ENCODE peak calls at places on chromosome 2, in seven cellular contexts. M is IMR-90, T is adrenal gland, E is GM23248, V is colonic mucosa, O is spleen, P is mammary epithelial cell. A is an unnamed sample.

GRCh38 chr2:71746946-71747501 is 293.7 kb downstream of the DYSF start:
- DNase-seq in M (no peak), T (no peak), E (peak; percentile 78), V (peak; percentile 49), O (no peak), P (peak; percentile 9), A (no peak)

GRCh38 chr2:3303583-3304406 is 73.8 kb downstream of the EIPR1 start:
- DNase-seq in M (peak; percentile 77), T (peak; percentile 98), E (peak; percentile 92), V (peak; percentile 87), O (peak; percentile 96), P (peak; percentile 63), A (peak; percentile 75)

GRCh38 chr2:234001380-234001993 is 49.0 kb upstream of the SPP2 start:
- DNase-seq in M (no peak), T (no peak), E (no peak), V (no peak), O (no peak), P (no peak), A (no peak)

GRCh38 chr2:68420254-68420910 is 46.7 kb downstream of the FBXO48 start:
- DNase-seq in M (peak; percentile 47), T (no peak), E (peak; percentile 7), V (no peak), O (no peak), P (no peak), A (no peak)

GRCh38 chr2:113162173-113162572 is 11.6 kb upstream of the PSD4 start:
- DNase-seq in M (no peak), T (peak; percentile 38), E (no peak), V (peak; percentile 10), O (peak; percentile 36), P (no peak), A (no peak)

GRCh38 chr2:72940786-72941185 is 23.5 kb downstream of the EMX1 start:
- DNase-seq in M (peak; percentile 81), T (peak; percentile 55), E (peak; percentile 88), V (no peak), O (no peak), P (no peak), A (peak; percentile 86)

GRCh38 chr2:19488009-19488691 is 129.7 kb upstream of the OSR1 start:
- DNase-seq in M (peak; percentile 61), T (no peak), E (peak; percentile 86), V (no peak), O (no peak), P (peak; percentile 95), A (no peak)

GRCh38 chr2:13227543-13227942 is 510.8 kb downstream of the TRIB2 start:
- DNase-seq in M (no peak), T (no peak), E (no peak), V (no peak), O (no peak), P (no peak), A (no peak)

GRCh38 chr2:27753744-27754588 is 17.6 kb upstream of the MRPL33 start:
- DNase-seq in M (peak; percentile 80), T (peak; percentile 93), E (peak; percentile 86), V (peak; percentile 90), O (peak; percentile 90), P (peak; percentile 76), A (peak; percentile 69)

GRCh38 chr2:237630216-237631000 is 3.0 kb downstream of the LRRFIP1 start:
- DNase-seq in M (no peak), T (no peak), E (no peak), V (no peak), O (no peak), P (no peak), A (no peak)

GRCh38 chr2:26018184-26018716 is 15.6 kb upstream of the RAB10 start:
- DNase-seq in M (peak; percentile 88), T (peak; percentile 95), E (peak; percentile 96), V (peak; percentile 90), O (no peak), P (peak; percentile 95), A (no peak)

GRCh38 chr2:70103531-70104061 is 16.3 kb downstream of the PCBP1 start:
- DNase-seq in M (no peak), T (no peak), E (no peak), V (no peak), O (no peak), P (no peak), A (no peak)

GRCh38 chr2:167941604-167942003 is 305.8 kb downstream of the STK39 start:
- DNase-seq in M (no peak), T (no peak), E (no peak), V (no peak), O (no peak), P (no peak), A (no peak)

GRCh38 chr2:67701011-67701410 is 303.9 kb downstream of the ETAA1 start:
- DNase-seq in M (peak; percentile 37), T (no peak), E (no peak), V (no peak), O (no peak), P (no peak), A (no peak)

GRCh38 chr2:54041135-54041534 is 70.3 kb upstream of the PSME4 start:
- DNase-seq in M (no peak), T (no peak), E (peak; percentile 43), V (no peak), O (peak; percentile 75), P (peak; percentile 95), A (no peak)

GRCh38 chr2:177024760-177025159 is 187.8 kb upstream of the HNRNPA3 start:
- DNase-seq in M (no peak), T (no peak), E (no peak), V (no peak), O (no peak), P (no peak), A (no peak)

GRCh38 chr2:192155521-192156118 is 39.1 kb downstream of the TMEFF2 start:
- DNase-seq in M (no peak), T (no peak), E (no peak), V (no peak), O (no peak), P (no peak), A (no peak)

GRCh38 chr2:26811261-26811660 is 25.4 kb downstream of the CENPA start:
- DNase-seq in M (no peak), T (no peak), E (no peak), V (no peak), O (no peak), P (no peak), A (no peak)

GRCh38 chr2:60586081-60586480 is 32.6 kb upstream of the BCL11A start:
- DNase-seq in M (no peak), T (no peak), E (no peak), V (no peak), O (no peak), P (peak; percentile 81), A (no peak)

GRCh38 chr2:231926761-231927565 is 767 bp upstream of the NPPC start:
- DNase-seq in M (peak; percentile 6), T (peak; percentile 44), E (peak; percentile 31), V (no peak), O (peak; percentile 74), P (no peak), A (no peak)

GRCh38 chr2:26640781-26641564 is at the start of gene CIB4:
- DNase-seq in M (no peak), T (peak; percentile 50), E (no peak), V (no peak), O (no peak), P (peak; percentile 82), A (no peak)

GRCh38 chr2:129467012-129467779 is 512.3 kb upstream of the RAB6C start:
- DNase-seq in M (no peak), T (no peak), E (no peak), V (no peak), O (no peak), P (no peak), A (no peak)

DNA sequence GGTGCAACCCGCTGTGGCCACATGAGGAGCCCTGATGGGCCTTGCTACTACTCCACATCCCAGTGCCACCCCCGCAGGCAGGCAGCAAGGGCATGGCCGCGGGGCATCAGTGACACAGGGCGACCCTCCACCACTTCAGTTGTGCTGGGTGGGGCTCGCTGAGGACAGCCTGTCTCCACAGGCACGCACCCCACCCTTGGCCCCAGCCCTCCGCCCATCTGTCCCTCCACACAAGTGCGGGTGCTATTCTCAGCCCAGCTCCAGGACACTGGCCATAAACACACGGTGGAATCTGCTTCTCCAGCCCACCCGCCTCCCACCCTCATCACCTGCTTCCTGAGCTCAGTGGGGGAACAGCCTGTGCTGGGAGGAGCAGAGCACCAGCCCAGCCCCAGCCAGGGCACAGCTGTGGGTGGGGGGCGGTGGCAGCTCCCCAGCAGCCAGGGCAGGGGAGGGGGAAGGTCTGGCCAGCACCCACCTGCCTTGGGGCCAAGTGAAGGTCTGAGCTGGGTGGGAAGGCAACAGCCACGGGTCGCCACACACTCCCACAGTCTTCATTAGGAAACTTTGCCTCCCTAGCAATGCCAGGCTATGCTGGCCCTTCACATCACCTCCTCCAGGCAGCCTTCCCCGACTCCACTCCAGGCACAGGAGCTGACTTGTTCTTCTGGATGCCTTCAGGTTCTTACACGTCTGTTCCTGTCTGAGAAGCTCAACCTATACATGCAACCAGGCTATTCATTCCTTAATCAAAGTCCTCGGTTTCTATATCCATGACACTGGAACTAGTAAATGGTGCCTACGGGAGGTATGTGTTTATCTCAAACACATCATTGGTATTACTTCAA is 16.4 kb downstream of the BIN1 start:
- DNase-seq in M (no peak), T (no peak), E (no peak), V (no peak), O (no peak), P (no peak), A (no peak)
- H3K4me1 ChIP-seq in M (peaks cover 36% of the 10 kb centered on the region), T (peaks cover 61% of the 10 kb centered on the region), E (peaks cover 21% of the 10 kb centered on the region), V (peaks cover 1% of the 10 kb centered on the region), O (peaks cover 42% of the 10 kb centered on the region), P (peaks cover 2% of the 10 kb centered on the region), A (peaks cover 30% of the 10 kb centered on the region)

DNA sequence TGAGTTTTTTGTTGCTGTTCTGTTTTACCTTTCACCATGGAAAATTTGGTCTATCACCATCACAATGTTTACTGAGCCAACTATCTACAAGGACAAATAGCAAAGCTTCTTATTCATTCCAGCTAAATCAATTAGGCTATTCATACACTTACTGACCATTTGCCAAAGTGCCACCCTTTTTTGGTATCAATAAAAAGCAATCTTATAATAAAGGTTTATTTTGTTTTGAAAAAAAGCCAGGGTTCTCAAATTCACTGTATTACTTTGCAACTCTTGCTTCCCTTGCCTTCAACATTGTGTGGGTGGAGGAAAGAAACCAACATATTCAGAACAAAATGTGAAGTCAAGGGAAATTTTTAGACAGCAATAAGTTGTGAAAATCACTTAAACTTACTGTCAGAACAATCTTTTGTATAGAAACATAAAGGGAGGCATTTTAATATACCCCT is 15.3 kb downstream of the PELI1 start:
- DNase-seq in M (peak; percentile 18), T (no peak), E (no peak), V (no peak), O (no peak), P (no peak), A (no peak)
- H3K4me1 ChIP-seq in M (no peaks in the 10 kb centered on the region), T (peaks cover 27% of the 10 kb centered on the region), E (peaks cover 25% of the 10 kb centered on the region), V (peaks cover 7% of the 10 kb centered on the region), O (peaks cover 3% of the 10 kb centered on the region), P (peaks cover 25% of the 10 kb centered on the region), A (no peaks in the 10 kb centered on the region)

DNA sequence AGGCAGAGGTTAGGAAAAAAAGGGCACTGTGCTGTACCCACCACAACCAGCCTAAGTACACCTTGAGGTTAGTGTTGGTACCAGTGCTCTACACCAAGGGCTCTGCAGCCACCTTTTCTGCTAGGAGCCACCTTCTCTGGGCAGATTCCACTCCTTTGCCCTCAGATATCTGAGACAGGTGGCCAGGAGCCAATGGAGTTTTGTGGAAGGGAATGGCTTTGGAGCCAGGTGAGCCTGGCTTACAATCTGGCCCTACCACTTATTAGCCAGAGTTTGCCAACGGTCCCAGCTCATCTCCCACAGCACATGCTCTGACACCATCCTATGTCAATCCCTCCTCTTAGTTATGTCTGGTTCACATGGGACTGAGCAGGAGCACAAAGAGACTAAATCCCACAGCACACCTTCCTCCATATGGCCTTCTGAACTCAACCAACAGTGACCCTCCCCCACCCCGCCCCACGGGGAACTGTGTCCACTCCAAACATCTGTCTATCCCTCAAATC is 77.5 kb downstream of the CLHC1 start:
- DNase-seq in M (no peak), T (no peak), E (no peak), V (no peak), O (no peak), P (no peak), A (no peak)
- H3K4me1 ChIP-seq in M (peaks cover 59% of the 10 kb centered on the region), T (peaks cover 35% of the 10 kb centered on the region), E (peaks cover 62% of the 10 kb centered on the region), V (peaks cover 28% of the 10 kb centered on the region), O (peaks cover 29% of the 10 kb centered on the region), P (peaks cover 22% of the 10 kb centered on the region), A (peaks cover 6% of the 10 kb centered on the region)

GRCh38 chr2:160381425-160381951 is 112.1 kb downstream of the RBMS1 start:
- DNase-seq in M (peak; percentile 52), T (peak; percentile 70), E (peak; percentile 47), V (no peak), O (no peak), P (no peak), A (no peak)
- H3K4me1 ChIP-seq in M (peaks cover 43% of the 10 kb centered on the region), T (peaks cover 62% of the 10 kb centered on the region), E (peaks cover 80% of the 10 kb centered on the region), V (no peaks in the 10 kb centered on the region), O (peaks cover 88% of the 10 kb centered on the region), P (peaks cover 21% of the 10 kb centered on the region), A (peaks cover 5% of the 10 kb centered on the region)

A was measured in NT2/D1.